ENCODE peak calls at places on chromosomes 6 and 20, in four cellular contexts. One of them, this sample, is unnamed.

GRCh38 chr6:10759884-10760329 is 12.3 kb downstream of the TMEM14B start:
- DNase-seq in GM12878: no peak
- DNase-seq in K562: no peak
- DNase-seq in GM12891: no peak
- DNase-seq in this sample: no peak

GRCh38 chr20:57179265-57179664 is 87.2 kb downstream of the BMP7 start:
- DNase-seq in GM12891: no peak
- DNase-seq in GM12878: no peak
- DNase-seq in K562: no peak
- DNase-seq in this sample: peak; percentile 15

GRCh38 chr6:43088654-43089056 is 12.5 kb downstream of the PTK7 start:
- DNase-seq in GM12878: no peak
- DNase-seq in GM12891: no peak
- DNase-seq in K562: no peak
- DNase-seq in this sample: no peak

GRCh38 chr6:148973809-148974208 is 227.0 kb downstream of the UST start:
- DNase-seq in K562: no peak
- DNase-seq in GM12891: no peak
- DNase-seq in GM12878: no peak
- DNase-seq in this sample: no peak

GRCh38 chr20:38763616-38764015 is 15.4 kb downstream of the ACTR5 start:
- DNase-seq in K562: no peak
- DNase-seq in GM12878: no peak
- DNase-seq in GM12891: no peak
- DNase-seq in this sample: no peak

GRCh38 chr6:125392682-125393081 is 90.9 kb upstream of the HDDC2 start:
- DNase-seq in GM12878: no peak
- DNase-seq in GM12891: no peak
- DNase-seq in K562: no peak
- DNase-seq in this sample: no peak

GRCh38 chr6:72825265-72825918 is 203.5 kb downstream of the KCNQ5 start:
- DNase-seq in K562: no peak
- DNase-seq in GM12878: peak; percentile 1
- DNase-seq in GM12891: no peak
- DNase-seq in this sample: no peak

GRCh38 chr6:143872211-143872610 is 7.9 kb downstream of the ZC2HC1B start:
- DNase-seq in K562: no peak
- DNase-seq in GM12878: peak; percentile 11
- DNase-seq in GM12891: no peak
- DNase-seq in this sample: no peak

GRCh38 chr6:32194388-32194787 is 1.9 kb upstream of the GPSM3 start:
- DNase-seq in GM12891: no peak
- DNase-seq in GM12878: no peak
- DNase-seq in K562: no peak
- DNase-seq in this sample: no peak

GRCh38 chr6:144232434-144233223 is 52.5 kb upstream of the UTRN start:
- DNase-seq in K562: no peak
- DNase-seq in GM12878: no peak
- DNase-seq in GM12891: no peak
- DNase-seq in this sample: no peak

GRCh38 chr6:73580247-73581149 is 59.7 kb upstream of the EEF1A1 start:
- DNase-seq in K562: peak; percentile 81
- DNase-seq in GM12891: no peak
- DNase-seq in GM12878: peak; percentile 61
- DNase-seq in this sample: no peak

GRCh38 chr20:22584922-22585785 is 782 bp upstream of the FOXA2 start:
- DNase-seq in K562: peak; percentile 15
- DNase-seq in GM12878: no peak
- DNase-seq in GM12891: no peak
- DNase-seq in this sample: no peak

GRCh38 chr6:152318278-152318677 is 318.9 kb downstream of the SYNE1 start:
- DNase-seq in GM12891: no peak
- DNase-seq in K562: no peak
- DNase-seq in GM12878: no peak
- DNase-seq in this sample: no peak

GRCh38 chr6:135323979-135324378 is 142.9 kb downstream of the MYB start:
- DNase-seq in GM12891: no peak
- DNase-seq in GM12878: no peak
- DNase-seq in K562: no peak
- DNase-seq in this sample: no peak

GRCh38 chr20:57768519-57768918 is 58.7 kb upstream of the PMEPA1 start:
- DNase-seq in GM12878: no peak
- DNase-seq in K562: no peak
- DNase-seq in GM12891: no peak
- DNase-seq in this sample: no peak

GRCh38 chr6:63941747-63942470 is 306.3 kb downstream of the PHF3 start:
- DNase-seq in GM12878: no peak
- DNase-seq in K562: no peak
- DNase-seq in GM12891: no peak
- DNase-seq in this sample: no peak

GRCh38 chr6:105784179-105784578 is 302.0 kb upstream of the PRDM1 start:
- DNase-seq in K562: no peak
- DNase-seq in GM12891: no peak
- DNase-seq in GM12878: no peak
- DNase-seq in this sample: no peak

GRCh38 chr6:105981002-105981887 is 104.9 kb upstream of the PRDM1 start:
- DNase-seq in K562: no peak
- DNase-seq in GM12878: no peak
- DNase-seq in GM12891: no peak
- DNase-seq in this sample: no peak

GRCh38 chr6:132130530-132131298 is 179.5 kb upstream of the CCN2 start:
- DNase-seq in GM12891: no peak
- DNase-seq in K562: no peak
- DNase-seq in GM12878: no peak
- DNase-seq in this sample: no peak

GRCh38 chr6:113539202-113539601 is 317.9 kb upstream of the MARCKS start:
- DNase-seq in GM12878: no peak
- DNase-seq in GM12891: no peak
- DNase-seq in K562: no peak
- DNase-seq in this sample: no peak

GRCh38 chr6:84411060-84411629 is 183.7 kb upstream of the CEP162 start:
- DNase-seq in K562: no peak
- DNase-seq in GM12878: no peak
- DNase-seq in GM12891: no peak
- DNase-seq in this sample: no peak
- TF ChIP-seq SPI1 in K562: no peak
- TF ChIP-seq SPI1 in GM12878: no peak
- TF ChIP-seq SPI1 in GM12891: no peak
- TF ChIP-seq SPI1 in this sample: no peak

GRCh38 chr20:9270831-9271230 is 201.9 kb downstream of the PLCB4 start:
- DNase-seq in GM12891: no peak
- DNase-seq in GM12878: no peak
- DNase-seq in K562: no peak
- DNase-seq in this sample: no peak
- TF ChIP-seq SPI1 in GM12891: no peak
- TF ChIP-seq SPI1 in GM12878: no peak
- TF ChIP-seq SPI1 in K562: no peak
- TF ChIP-seq SPI1 in this sample: no peak

GRCh38 chr6:55397986-55398385 is 70.7 kb downstream of the GFRAL start:
- DNase-seq in K562: no peak
- DNase-seq in GM12891: no peak
- DNase-seq in GM12878: no peak
- DNase-seq in this sample: no peak

GRCh38 chr6:55399331-55399730 is 72.1 kb downstream of the GFRAL start:
- DNase-seq in K562: no peak
- DNase-seq in GM12878: no peak
- DNase-seq in GM12891: no peak
- DNase-seq in this sample: no peak

GRCh38 chr6:55395836-55396235 is 68.6 kb downstream of the GFRAL start:
- DNase-seq in K562: no peak
- DNase-seq in GM12891: no peak
- DNase-seq in GM12878: no peak
- DNase-seq in this sample: no peak
- TF ChIP-seq SPI1 in K562: no peak
- TF ChIP-seq SPI1 in GM12891: no peak
- TF ChIP-seq SPI1 in GM12878: no peak
- TF ChIP-seq SPI1 in this sample: no peak

DNA sequence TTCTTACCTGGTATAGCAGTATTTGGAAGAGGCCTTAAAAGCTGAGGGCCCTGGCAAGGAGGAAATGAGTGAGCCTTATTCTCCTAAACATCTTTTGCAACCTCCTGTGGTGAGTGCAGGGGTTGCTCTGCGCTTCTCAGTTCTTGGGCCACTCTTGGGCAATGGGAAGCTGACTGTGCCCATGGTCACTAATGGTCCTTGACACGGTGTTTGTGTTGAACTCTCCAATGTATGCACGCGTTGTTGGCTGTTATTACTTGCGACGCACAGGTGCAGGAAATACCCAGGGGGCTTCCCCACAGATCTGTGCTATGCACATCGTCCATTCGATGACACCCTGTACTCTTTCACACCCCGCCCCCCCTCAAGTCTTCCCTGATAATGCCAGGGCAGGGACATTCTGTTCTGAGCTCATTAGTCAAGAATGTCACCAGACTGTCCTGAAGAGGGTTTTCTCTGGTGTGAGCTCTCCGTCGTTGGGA is 79.7 kb downstream of the EDN1 start:
- DNase-seq in K562: no peak
- DNase-seq in GM12891: no peak
- DNase-seq in GM12878: peak; percentile 73
- DNase-seq in this sample: peak; percentile 14
- TF ChIP-seq SPI1 in K562: no peak
- TF ChIP-seq SPI1 in GM12891: peak; percentile 19
- TF ChIP-seq SPI1 in GM12878: no peak
- TF ChIP-seq SPI1 in this sample: no peak